ENCODE peak calls at places on chromosomes 16 and 17, in seven cellular contexts. I, S, M, E, X, F and A are unnamed samples.

GRCh38 chr17:20092973-20093626 is 83.9 kb downstream of the SPECC1 start:
- DNase-seq in I (no peak), S (no peak), M (no peak), E (no peak), X (no peak), F (no peak), A (no peak)

GRCh38 chr16:56789360-56789759 is 59.4 kb downstream of the NUP93 start:
- DNase-seq in I (peak; percentile 48), S (no peak), M (no peak), E (peak; percentile 38), X (no peak), F (no peak), A (no peak)

GRCh38 chr17:58338907-58339774 is 10.5 kb upstream of the TSPOAP1 start:
- DNase-seq in I (peak; percentile 28), S (peak; percentile 78), M (no peak), E (peak; percentile 63), X (no peak), F (peak; percentile 59), A (no peak)

GRCh38 chr16:77171750-77172635 is 19.0 kb upstream of the MON1B start:
- DNase-seq in I (no peak), S (no peak), M (peak; percentile 29), E (peak; percentile 66), X (no peak), F (no peak), A (no peak)

GRCh38 chr16:76464973-76465620 is 187.9 kb downstream of the CNTNAP4 start:
- DNase-seq in I (no peak), S (no peak), M (no peak), E (no peak), X (no peak), F (no peak), A (no peak)

GRCh38 chr17:236641-237405 is 55.4 kb upstream of the DOC2B start:
- DNase-seq in I (peak; percentile 26), S (peak; percentile 11), M (no peak), E (no peak), X (no peak), F (peak; percentile 9), A (no peak)

GRCh38 chr17:42431758-42432161 is 8.7 kb upstream of the CAVIN1 start:
- DNase-seq in I (peak; percentile 46), S (no peak), M (no peak), E (peak; percentile 52), X (no peak), F (no peak), A (no peak)

GRCh38 chr17:4184811-4185210 is 41.8 kb downstream of the CYB5D2 start:
- DNase-seq in I (peak; percentile 35), S (no peak), M (no peak), E (no peak), X (no peak), F (no peak), A (no peak)

GRCh38 chr16:69325784-69326171 is 4.6 kb downstream of the PDF start:
- DNase-seq in I (no peak), S (no peak), M (no peak), E (no peak), X (no peak), F (no peak), A (peak; percentile 36)

GRCh38 chr17:40069751-40070643 is 7.2 kb downstream of the THRA start:
- DNase-seq in I (peak; percentile 57), S (no peak), M (no peak), E (peak; percentile 54), X (no peak), F (no peak), A (no peak)

GRCh38 chr17:49996495-49997255 is 1.7 kb upstream of the DLX3 start:
- DNase-seq in I (peak; percentile 80), S (peak; percentile 80), M (no peak), E (peak; percentile 18), X (peak; percentile 80), F (no peak), A (peak; percentile 87)

GRCh38 chr16:4379001-4379688 is 7.5 kb downstream of the VASN start:
- DNase-seq in I (no peak), S (no peak), M (no peak), E (no peak), X (no peak), F (no peak), A (no peak)

GRCh38 chr16:4378202-4378666 is 6.6 kb downstream of the VASN start:
- DNase-seq in I (no peak), S (no peak), M (no peak), E (peak; percentile 91), X (no peak), F (peak; percentile 71), A (no peak)

GRCh38 chr16:4376820-4377572 is 5.3 kb downstream of the VASN start:
- DNase-seq in I (peak; percentile 64), S (no peak), M (no peak), E (peak; percentile 62), X (no peak), F (no peak), A (no peak)

GRCh38 chr16:4376126-4376819 is 4.6 kb downstream of the VASN start:
- DNase-seq in I (peak; percentile 97), S (peak; percentile 13), M (no peak), E (peak; percentile 95), X (no peak), F (peak; percentile 92), A (no peak)

GRCh38 chr16:4377573-4378146 is 6.0 kb downstream of the VASN start:
- DNase-seq in I (no peak), S (no peak), M (no peak), E (no peak), X (no peak), F (no peak), A (no peak)
- TF ChIP-seq CTCF in I (no peak), S (no peak), M (peak; percentile 7), E (no peak), X (peak; percentile 48), F (no peak), A (peak; percentile 43)

DNA sequence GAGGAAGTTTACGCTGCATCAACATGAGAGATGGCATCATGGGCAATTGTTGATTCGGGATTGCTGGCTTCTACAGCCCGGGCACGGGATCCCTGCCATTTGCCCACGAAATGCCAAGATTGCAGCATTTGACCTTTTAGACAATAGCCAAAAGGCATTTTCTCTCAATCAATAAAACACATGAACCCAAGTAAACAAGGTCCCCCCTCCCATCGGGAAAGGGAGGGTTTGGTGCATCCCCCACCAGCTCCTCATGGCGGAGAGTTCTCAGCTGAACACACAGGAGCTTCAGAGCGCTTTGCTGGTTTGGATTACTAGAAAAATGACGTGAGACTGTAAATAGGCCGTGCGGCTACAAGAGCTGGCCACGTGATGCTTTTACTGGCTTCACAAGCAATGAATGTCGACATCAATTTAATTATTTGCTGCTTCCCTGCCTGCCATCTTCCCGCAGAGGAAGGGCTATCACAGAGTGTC is 147.6 kb downstream of the C16orf95 start:
- DNase-seq in I (no peak), S (no peak), M (no peak), E (no peak), X (no peak), F (no peak), A (no peak)
- TF ChIP-seq CTCF in I (no peak), S (no peak), M (no peak), E (no peak), X (no peak), F (no peak), A (no peak)

DNA sequence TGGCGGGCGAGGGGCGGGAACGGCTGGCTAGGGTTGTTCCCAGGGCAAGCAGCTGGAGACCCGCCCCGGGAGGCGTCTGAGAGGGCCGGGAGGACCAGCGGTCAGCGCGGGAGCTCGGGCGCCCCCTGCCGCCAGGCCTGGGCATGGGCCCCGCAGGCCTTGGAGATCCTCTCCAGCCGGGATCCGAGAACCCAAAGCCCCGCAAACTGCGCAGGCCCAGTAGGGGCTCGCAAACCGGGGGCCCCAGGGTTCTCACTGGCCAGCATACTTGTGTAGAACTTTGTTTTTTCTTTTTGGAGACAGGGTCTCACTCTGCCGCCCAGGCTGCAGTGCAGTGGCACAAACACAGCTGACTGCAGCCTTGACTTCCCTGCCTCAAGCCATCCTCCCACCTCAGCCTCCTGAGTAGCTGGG is 20.8 kb upstream of the ZNF423 start:
- DNase-seq in I (peak; percentile 83), S (peak; percentile 88), M (no peak), E (no peak), X (peak; percentile 89), F (peak; percentile 45), A (peak; percentile 89)
- TF ChIP-seq CTCF in I (peak; percentile 70), S (peak; percentile 95), M (peak; percentile 71), E (peak; percentile 55), X (peak; percentile 99), F (peak; percentile 95), A (peak; percentile 99)

GRCh38 chr17:75753514-75754377 is 11.2 kb downstream of the GALK1 start:
- DNase-seq in I (peak; percentile 89), S (peak; percentile 85), M (no peak), E (peak; percentile 47), X (peak; percentile 56), F (no peak), A (no peak)
- TF ChIP-seq CTCF in I (peak; percentile 78), S (peak; percentile 14), M (peak; percentile 33), E (no peak), X (peak; percentile 77), F (peak; percentile 46), A (peak; percentile 70)

GRCh38 chr16:11570258-11570657 is 16.5 kb downstream of the LITAF start:
- DNase-seq in I (no peak), S (no peak), M (no peak), E (no peak), X (no peak), F (no peak), A (no peak)

GRCh38 chr16:11572301-11572995 is 14.3 kb downstream of the LITAF start:
- DNase-seq in I (no peak), S (no peak), M (no peak), E (no peak), X (no peak), F (no peak), A (no peak)

GRCh38 chr16:11575223-11575589 is 11.5 kb downstream of the LITAF start:
- DNase-seq in I (no peak), S (no peak), M (no peak), E (no peak), X (no peak), F (no peak), A (no peak)

GRCh38 chr16:11570796-11571195 is 15.9 kb downstream of the LITAF start:
- DNase-seq in I (no peak), S (no peak), M (no peak), E (no peak), X (no peak), F (no peak), A (no peak)

GRCh38 chr16:11571549-11571948 is 15.2 kb downstream of the LITAF start:
- DNase-seq in I (no peak), S (no peak), M (no peak), E (no peak), X (no peak), F (no peak), A (no peak)
- TF ChIP-seq CTCF in I (no peak), S (no peak), M (no peak), E (no peak), X (no peak), F (no peak), A (no peak)

DNA sequence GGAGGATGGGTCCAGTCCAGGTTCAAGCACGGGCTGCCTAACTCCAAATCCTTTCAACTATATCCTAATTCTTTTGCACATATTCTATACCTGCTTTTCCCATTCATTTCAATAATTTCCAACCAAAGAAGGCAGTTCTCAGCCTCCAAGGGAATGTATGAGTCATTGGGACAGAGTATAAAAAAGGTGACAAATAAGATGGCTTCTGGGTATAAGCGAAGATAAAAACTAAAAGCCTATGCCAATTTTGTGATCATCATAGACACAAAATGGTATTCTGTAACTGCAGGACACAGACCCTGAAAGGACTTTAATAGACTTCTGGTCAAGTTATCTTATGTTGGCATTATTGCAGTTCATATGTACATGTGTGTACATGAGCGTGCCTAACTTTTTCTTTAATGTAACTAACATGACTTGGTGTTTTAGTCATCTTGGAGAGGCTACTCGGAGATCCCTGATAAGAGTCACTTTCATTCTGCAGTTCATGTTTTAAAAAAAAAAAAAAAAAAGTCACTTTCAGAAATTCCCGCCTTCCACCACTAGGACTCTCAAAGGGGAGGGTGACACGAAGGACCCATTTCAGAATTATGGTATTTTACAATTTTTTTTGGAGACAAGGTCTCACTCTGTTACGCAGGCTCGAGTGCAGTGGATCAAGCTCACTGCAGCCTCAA is 17.3 kb downstream of the COG1 start:
- DNase-seq in I (no peak), S (no peak), M (no peak), E (no peak), X (no peak), F (no peak), A (no peak)
- TF ChIP-seq CTCF in I (no peak), S (peak; percentile 46), M (peak; percentile 39), E (peak; percentile 44), X (peak; percentile 41), F (peak; percentile 8), A (peak; percentile 69)